ENCODE peak calls at places on chromosome 1, in ten cellular contexts. P is thoracic aorta, V is prostate gland, T is HFF-Myc, M is tibial nerve, H is psoas muscle, J is GM12865, W is adrenal gland, K is K562, I is thyroid gland. Z is an unnamed sample.

GRCh38 chr1:190436615-190437014 is 41.0 kb downstream of the BRINP3 start:
- DNase-seq in P (no peak), V (no peak), T (peak), M (no peak), H (no peak), J (peak), W (no peak), K (no peak), I (no peak), Z (peak)

GRCh38 chr1:183276386-183276785 is 90.3 kb downstream of the LAMC2 start:
- DNase-seq in P (no peak), V (no peak), T (no peak), M (no peak), H (no peak), J (no peak), W (no peak), K (no peak), I (no peak), Z (no peak)

GRCh38 chr1:231107186-231107585 is 54.7 kb upstream of the TRIM67 start:
- DNase-seq in P (no peak), V (no peak), T (no peak), M (no peak), H (no peak), J (no peak), W (no peak), K (no peak), I (no peak), Z (no peak)

GRCh38 chr1:86695400-86695799 is 9.0 kb upstream of the SH3GLB1 start:
- DNase-seq in P (no peak), V (no peak), T (no peak), M (no peak), H (no peak), J (no peak), W (no peak), K (no peak), I (no peak), Z (no peak)

GRCh38 chr1:39199593-39199992 is 4.9 kb upstream of the MACF1 start:
- DNase-seq in P (no peak), V (no peak), T (no peak), M (no peak), H (no peak), J (no peak), W (no peak), K (no peak), I (no peak), Z (no peak)

GRCh38 chr1:156706647-156707008 is 1.2 kb upstream of the CRABP2 start:
- DNase-seq in P (no peak), V (no peak), T (peak), M (peak), H (peak), J (no peak), W (peak), K (no peak), I (peak), Z (no peak)

GRCh38 chr1:19974822-19975416 is 4.5 kb downstream of the PLA2G2A start:
- DNase-seq in P (no peak), V (peak), T (peak), M (no peak), H (peak), J (peak), W (peak), K (peak), I (peak), Z (peak)

GRCh38 chr1:174689524-174689923 is 241.8 kb downstream of the GPR52 start:
- DNase-seq in P (no peak), V (no peak), T (no peak), M (no peak), H (no peak), J (no peak), W (no peak), K (no peak), I (no peak), Z (no peak)

GRCh38 chr1:39288735-39289465 is 84.4 kb downstream of the MACF1 start:
- DNase-seq in P (no peak), V (no peak), T (no peak), M (no peak), H (no peak), J (no peak), W (no peak), K (no peak), I (no peak), Z (no peak)

GRCh38 chr1:14522331-14523241 is 75.9 kb upstream of the KAZN start:
- DNase-seq in P (no peak), V (no peak), T (peak), M (no peak), H (peak), J (peak), W (peak), K (peak), I (no peak), Z (no peak)

GRCh38 chr1:52026278-52026677 is 7.3 kb downstream of the KTI12 start:
- DNase-seq in P (no peak), V (no peak), T (no peak), M (no peak), H (no peak), J (no peak), W (no peak), K (no peak), I (no peak), Z (no peak)

GRCh38 chr1:10733967-10734366 is 62.5 kb downstream of the CASZ1 start:
- DNase-seq in P (no peak), V (no peak), T (no peak), M (no peak), H (no peak), J (peak), W (no peak), K (no peak), I (peak), Z (no peak)

GRCh38 chr1:238624786-238625185 is 734.1 kb upstream of the ZP4 start:
- DNase-seq in P (no peak), V (no peak), T (no peak), M (no peak), H (no peak), J (no peak), W (no peak), K (no peak), I (no peak), Z (no peak)

GRCh38 chr1:21244986-21245687 is 45.1 kb downstream of the ECE1 start:
- DNase-seq in P (no peak), V (no peak), T (no peak), M (no peak), H (no peak), J (no peak), W (no peak), K (peak), I (no peak), Z (no peak)

GRCh38 chr1:41486053-41486891 is 1.8 kb upstream of the EDN2 start:
- DNase-seq in P (no peak), V (no peak), T (no peak), M (no peak), H (no peak), J (peak), W (no peak), K (no peak), I (peak), Z (no peak)

GRCh38 chr1:212137854-212138253 is 102.3 kb downstream of the DTL start:
- DNase-seq in P (no peak), V (no peak), T (no peak), M (no peak), H (no peak), J (no peak), W (no peak), K (no peak), I (no peak), Z (no peak)

GRCh38 chr1:101410048-101410878 is 173.4 kb downstream of the S1PR1 start:
- DNase-seq in P (no peak), V (no peak), T (no peak), M (no peak), H (no peak), J (peak), W (no peak), K (no peak), I (no peak), Z (no peak)

GRCh38 chr1:85850238-85850637 is 142.0 kb upstream of the ZNHIT6 start:
- DNase-seq in P (no peak), V (no peak), T (peak), M (no peak), H (no peak), J (peak), W (no peak), K (no peak), I (no peak), Z (peak)

GRCh38 chr1:167912294-167912693 is 1.6 kb downstream of the ADCY10 start:
- DNase-seq in P (no peak), V (no peak), T (no peak), M (no peak), H (no peak), J (no peak), W (no peak), K (no peak), I (no peak), Z (no peak)

DNA sequence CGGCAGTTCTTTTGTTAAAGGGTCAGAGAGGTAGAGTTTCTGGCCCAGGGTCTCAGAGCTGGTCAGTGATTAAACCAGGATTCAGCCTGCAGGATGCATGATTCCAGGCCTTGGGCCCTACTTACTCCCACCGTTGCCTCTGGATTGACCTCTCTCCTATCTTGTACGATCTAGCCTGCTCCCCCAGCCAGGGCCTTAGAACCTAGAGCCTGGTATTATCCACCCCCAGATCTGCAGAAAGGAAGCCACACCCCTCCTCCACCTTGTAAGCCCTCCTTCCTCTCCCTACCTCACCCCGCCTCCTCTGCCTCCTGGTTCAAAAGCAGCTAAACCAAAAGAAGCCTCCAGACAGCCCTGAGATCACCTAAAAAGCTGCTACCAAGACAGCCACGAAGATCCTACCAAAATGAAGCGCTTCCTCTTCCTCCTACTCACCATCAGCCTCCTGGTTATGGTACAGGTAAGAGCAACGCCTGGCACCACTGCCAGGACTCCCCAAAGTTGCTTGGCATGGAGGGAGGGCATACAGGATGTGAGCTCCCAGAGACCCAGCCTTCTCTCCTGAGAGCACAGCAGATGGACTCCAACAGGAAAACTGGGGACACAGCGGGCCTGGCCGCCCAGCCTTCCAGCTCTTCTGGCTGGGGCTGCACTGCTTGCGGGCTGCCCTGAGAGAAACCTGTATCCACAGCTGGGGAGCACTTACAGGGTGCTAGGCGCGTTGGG is at the start of gene CD52:
- DNase-seq in P (no peak), V (no peak), T (no peak), M (no peak), H (no peak), J (peak), W (no peak), K (peak), I (no peak), Z (no peak)
- H3K4me3 ChIP-seq in P (peak), V (no peak), T (no peak), M (no peak), H (no peak), J (peak), W (no peak), K (peak), I (no peak), Z (no peak)

DNA sequence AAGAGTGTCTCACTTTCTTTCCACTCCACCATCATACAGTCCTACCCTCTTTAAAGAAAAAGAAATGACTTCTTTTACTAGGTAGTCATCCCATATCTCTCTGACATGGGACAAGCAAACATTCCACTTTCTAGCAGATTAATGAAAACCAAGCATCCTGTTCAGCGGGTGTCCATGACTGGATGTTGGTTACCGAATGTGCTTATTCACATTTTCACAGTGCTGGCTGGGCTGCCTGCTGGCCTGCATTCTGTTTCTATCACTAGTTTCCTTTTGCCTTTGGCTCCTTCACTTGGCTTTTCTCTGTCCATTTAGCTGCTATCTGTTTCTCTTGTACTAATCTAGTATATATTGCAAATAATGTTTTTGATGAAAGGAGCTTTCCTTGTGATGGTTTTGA is 598.4 kb downstream of the RWDD3 start:
- DNase-seq in P (no peak), V (no peak), T (no peak), M (no peak), H (no peak), J (no peak), W (no peak), K (no peak), I (no peak), Z (no peak)
- TF ChIP-seq CTCF in P (no peak), V (no peak), T (no peak), M (no peak), H (no peak), J (no peak), W (no peak), K (no peak), I (no peak), Z (no peak)

GRCh38 chr1:233375653-233376052 is 48.1 kb downstream of the MAP3K21 start:
- DNase-seq in P (no peak), V (no peak), T (no peak), M (no peak), H (no peak), J (no peak), W (no peak), K (no peak), I (no peak), Z (no peak)

GRCh38 chr1:233368784-233369120 is 41.2 kb downstream of the MAP3K21 start:
- DNase-seq in P (no peak), V (no peak), T (no peak), M (no peak), H (no peak), J (no peak), W (no peak), K (no peak), I (peak), Z (no peak)

GRCh38 chr1:233376711-233377110 is 49.2 kb downstream of the MAP3K21 start:
- DNase-seq in P (no peak), V (no peak), T (no peak), M (no peak), H (no peak), J (no peak), W (no peak), K (no peak), I (peak), Z (no peak)

GRCh38 chr1:233372218-233373125 is 44.9 kb downstream of the MAP3K21 start:
- DNase-seq in P (no peak), V (no peak), T (no peak), M (no peak), H (no peak), J (peak), W (no peak), K (no peak), I (no peak), Z (no peak)

DNA sequence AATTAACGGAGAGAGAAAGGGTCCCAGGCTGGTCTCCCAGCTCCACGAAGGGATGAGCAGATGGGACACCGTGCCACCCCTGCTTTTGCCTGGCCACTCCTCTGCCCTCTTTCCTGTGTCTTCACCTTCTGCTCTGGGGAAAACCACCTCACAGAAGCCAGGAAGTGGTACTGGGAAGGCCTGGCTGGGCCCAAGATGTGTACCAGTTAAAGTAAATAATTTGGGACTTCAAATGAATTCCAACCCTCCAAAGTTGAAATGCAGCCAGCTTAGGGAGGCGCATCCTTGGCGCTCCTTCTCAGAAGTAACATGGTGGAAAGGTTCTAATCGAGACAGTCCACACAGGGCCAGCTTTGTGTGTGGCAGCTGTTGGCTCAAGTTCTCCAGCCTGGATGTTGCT is 45.7 kb downstream of the MAP3K21 start:
- DNase-seq in P (no peak), V (peak), T (no peak), M (no peak), H (no peak), J (no peak), W (no peak), K (no peak), I (no peak), Z (peak)
- H3K4me3 ChIP-seq in P (no peak), V (no peak), T (no peak), M (no peak), H (no peak), J (no peak), W (no peak), K (no peak), I (no peak), Z (no peak)

DNA sequence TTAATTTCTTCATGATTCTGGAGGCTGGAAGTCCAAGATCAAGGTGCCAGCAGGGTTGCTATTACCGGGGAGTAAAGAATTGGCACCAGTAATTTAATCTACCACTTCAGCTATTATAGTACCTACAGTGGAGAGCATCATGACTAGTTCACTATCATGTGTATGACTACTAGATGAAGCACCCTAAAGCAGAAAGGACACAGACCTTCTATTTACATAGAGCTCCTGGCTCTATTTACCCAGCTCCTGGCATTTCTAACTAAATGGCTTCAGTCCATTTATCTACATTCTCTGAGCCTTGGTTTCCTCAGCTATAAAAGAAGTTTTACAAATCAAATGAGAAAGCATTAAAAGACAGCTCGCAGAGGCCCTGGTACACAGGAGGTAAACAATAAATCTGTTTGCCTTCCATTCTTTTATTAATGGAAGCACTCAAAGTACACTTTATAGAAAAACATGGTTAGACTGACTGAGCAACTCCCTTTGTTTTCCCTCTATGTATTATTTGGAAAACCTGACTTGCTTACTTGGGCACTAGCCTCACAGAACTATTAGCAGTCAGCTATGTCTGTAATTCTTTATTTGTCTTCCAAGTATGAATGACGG is 203.0 kb downstream of the SLC35F3 start:
- DNase-seq in P (no peak), V (peak), T (no peak), M (no peak), H (no peak), J (no peak), W (no peak), K (no peak), I (no peak), Z (peak)
- TF ChIP-seq CTCF in P (no peak), V (no peak), T (no peak), M (no peak), H (no peak), J (no peak), W (no peak), K (no peak), I (no peak), Z (no peak)

GRCh38 chr1:165938844-165939243 is 111.4 kb downstream of the UCK2 start:
- DNase-seq in P (no peak), V (no peak), T (no peak), M (no peak), H (no peak), J (no peak), W (no peak), K (no peak), I (no peak), Z (no peak)

GRCh38 chr1:165943198-165943597 is 115.8 kb downstream of the UCK2 start:
- DNase-seq in P (no peak), V (no peak), T (no peak), M (no peak), H (no peak), J (peak), W (no peak), K (no peak), I (no peak), Z (no peak)

GRCh38 chr1:165941531-165941930 is 114.1 kb downstream of the UCK2 start:
- DNase-seq in P (no peak), V (no peak), T (no peak), M (no peak), H (no peak), J (no peak), W (no peak), K (no peak), I (no peak), Z (no peak)

GRCh38 chr1:165945911-165946310 is 118.5 kb downstream of the UCK2 start:
- DNase-seq in P (no peak), V (no peak), T (no peak), M (no peak), H (no peak), J (no peak), W (no peak), K (no peak), I (no peak), Z (no peak)

DNA sequence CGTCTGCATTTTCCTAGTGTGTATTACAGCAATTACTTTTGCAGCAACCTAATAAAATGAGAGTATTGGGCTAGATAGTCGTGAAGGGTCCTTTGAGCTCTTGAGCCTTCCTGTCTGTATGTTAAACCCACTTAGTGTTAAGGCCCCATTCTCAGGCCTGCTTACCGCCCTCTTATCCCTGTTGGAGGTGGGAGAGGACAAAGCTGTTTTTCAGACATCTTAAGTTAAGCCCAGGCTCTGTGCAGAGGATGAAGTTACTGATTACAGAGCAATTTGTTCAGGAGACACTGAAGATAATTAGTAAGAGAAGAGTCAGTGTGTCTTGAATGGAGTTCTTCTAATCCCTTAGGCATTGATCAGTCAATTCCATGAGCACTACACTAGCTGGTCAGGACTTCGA is 114.6 kb downstream of the UCK2 start:
- DNase-seq in P (no peak), V (no peak), T (no peak), M (no peak), H (no peak), J (no peak), W (no peak), K (no peak), I (no peak), Z (no peak)
- H3K4me3 ChIP-seq in P (no peak), V (no peak), T (no peak), M (no peak), H (no peak), J (no peak), W (no peak), K (no peak), I (no peak), Z (no peak)

DNA sequence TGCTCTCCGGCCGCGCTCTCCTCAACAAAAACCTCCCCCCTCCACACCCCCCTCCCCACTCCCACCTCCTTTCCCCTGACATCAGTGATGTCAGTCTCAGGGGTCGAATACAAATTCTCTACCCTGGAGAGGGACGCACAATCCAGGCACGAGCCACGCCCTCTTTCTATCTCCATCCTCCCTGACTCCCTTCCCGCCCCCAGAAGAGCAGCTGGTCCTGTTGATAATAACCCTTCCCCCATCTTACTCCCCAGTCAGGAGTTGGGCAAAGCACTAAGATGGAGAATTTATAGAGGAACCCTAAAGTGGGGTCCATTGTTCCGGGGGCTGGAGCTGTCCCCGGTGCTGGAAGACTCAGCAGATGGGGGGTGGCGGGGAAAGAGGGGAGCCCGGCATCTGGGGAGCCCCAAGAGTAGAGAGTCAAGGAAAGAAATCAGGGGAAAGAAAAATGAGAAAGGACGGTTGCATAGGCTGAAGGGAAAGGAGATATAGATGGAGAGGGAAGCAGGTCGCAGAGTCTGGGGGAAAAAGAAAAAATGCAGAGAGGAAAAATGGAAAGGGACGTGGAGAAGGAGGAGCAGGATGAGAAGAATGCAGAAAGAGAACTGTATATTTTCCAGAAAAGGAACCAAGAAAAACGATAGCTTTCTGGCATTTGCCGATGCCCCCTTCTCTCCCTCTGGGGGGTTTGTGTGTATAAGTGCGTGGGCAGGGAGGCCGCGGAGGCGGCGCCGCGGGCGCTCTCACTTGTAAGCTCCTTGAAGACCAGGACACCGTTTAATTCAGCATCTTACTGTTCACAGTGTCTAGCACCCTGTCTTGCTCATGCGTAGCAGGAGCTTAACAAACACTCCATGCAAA is at the start of gene CELF3:
- DNase-seq in P (no peak), V (no peak), T (no peak), M (no peak), H (no peak), J (peak), W (no peak), K (peak), I (no peak), Z (no peak)
- TF ChIP-seq CTCF in P (no peak), V (no peak), T (no peak), M (no peak), H (no peak), J (no peak), W (no peak), K (no peak), I (no peak), Z (no peak)